ENCODE peak calls at places on chromosomes 16 and 17, in nine cellular contexts. B is cardiac fibroblast, N is glutamatergic neuron, O is IMR-90, E is RWPE1, G is mammary epithelial cell, S is fibroblast of mammary gland, W is tibial artery, J is upper lobe of right lung. M is an unnamed sample.

GRCh38 chr17:37717627-37718382 is 27.1 kb downstream of the HNF1B start:
- DNase-seq in B (no peak), N (no peak), O (no peak), E (no peak), G (no peak), S (no peak), W (no peak), J (peak), M (no peak)

GRCh38 chr16:64437706-64438329 is 684.0 kb downstream of the CDH11 start:
- DNase-seq in B (no peak), N (no peak), O (no peak), E (no peak), G (no peak), S (no peak), W (no peak), J (no peak), M (no peak)

GRCh38 chr16:10992112-10992511 is 47.7 kb downstream of the CLEC16A start:
- DNase-seq in B (no peak), N (no peak), O (peak), E (no peak), G (no peak), S (peak), W (no peak), J (no peak), M (no peak)

GRCh38 chr16:78122774-78123315 is 23.4 kb downstream of the WWOX start:
- DNase-seq in B (peak), N (no peak), O (peak), E (peak), G (peak), S (peak), W (no peak), J (no peak), M (no peak)

GRCh38 chr16:26391833-26392232 is 674.9 kb upstream of the C16orf82 start:
- DNase-seq in B (no peak), N (no peak), O (no peak), E (no peak), G (no peak), S (no peak), W (no peak), J (no peak), M (no peak)

GRCh38 chr17:66712453-66712852 is 122.5 kb upstream of the CACNG5 start:
- DNase-seq in B (no peak), N (no peak), O (no peak), E (no peak), G (no peak), S (no peak), W (no peak), J (no peak), M (no peak)

GRCh38 chr17:62727916-62728672 is 80.0 kb downstream of the MARCHF10 start:
- DNase-seq in B (no peak), N (peak), O (no peak), E (no peak), G (no peak), S (no peak), W (no peak), J (no peak), M (no peak)

GRCh38 chr17:41800601-41801373 is 11.0 kb downstream of the P3H4 start:
- DNase-seq in B (peak), N (no peak), O (no peak), E (peak), G (peak), S (peak), W (no peak), J (peak), M (peak)

GRCh38 chr17:7136266-7136877 is 21.8 kb upstream of the ASGR2 start:
- DNase-seq in B (peak), N (peak), O (peak), E (peak), G (peak), S (peak), W (peak), J (peak), M (peak)

GRCh38 chr16:695355-696089 is 5.3 kb upstream of the WDR24 start:
- DNase-seq in B (no peak), N (peak), O (no peak), E (peak), G (peak), S (no peak), W (no peak), J (no peak), M (no peak)

GRCh38 chr17:80877095-80877828 is 114.4 kb upstream of the CHMP6 start:
- DNase-seq in B (no peak), N (no peak), O (no peak), E (no peak), G (no peak), S (no peak), W (peak), J (no peak), M (no peak)

GRCh38 chr16:10197003-10197402 is 14.8 kb upstream of the GRIN2A start:
- DNase-seq in B (no peak), N (no peak), O (no peak), E (no peak), G (no peak), S (no peak), W (no peak), J (no peak), M (no peak)

GRCh38 chr17:71260366-71260765 is 860.5 kb upstream of the SOX9 start:
- DNase-seq in B (no peak), N (no peak), O (peak), E (no peak), G (peak), S (peak), W (no peak), J (no peak), M (no peak)

GRCh38 chr16:54846761-54847160 is 83.9 kb upstream of the IRX5 start:
- DNase-seq in B (no peak), N (no peak), O (no peak), E (peak), G (peak), S (no peak), W (no peak), J (no peak), M (no peak)

GRCh38 chr17:77174928-77175720 is 34.4 kb downstream of the SEC14L1 start:
- DNase-seq in B (peak), N (no peak), O (no peak), E (no peak), G (peak), S (no peak), W (no peak), J (no peak), M (no peak)

GRCh38 chr17:12691173-12691572 is 25.5 kb downstream of the MYOCD start:
- DNase-seq in B (peak), N (no peak), O (peak), E (no peak), G (no peak), S (peak), W (peak), J (no peak), M (no peak)

GRCh38 chr17:45073414-45074070 is 12.4 kb downstream of the NMT1 start:
- DNase-seq in B (peak), N (no peak), O (peak), E (no peak), G (no peak), S (peak), W (no peak), J (no peak), M (no peak)

GRCh38 chr16:55623640-55624039 is 32.1 kb upstream of the SLC6A2 start:
- DNase-seq in B (no peak), N (no peak), O (no peak), E (no peak), G (no peak), S (no peak), W (no peak), J (no peak), M (no peak)

GRCh38 chr17:39934324-39934723 is 6.8 kb downstream of the LRRC3C start:
- DNase-seq in B (no peak), N (no peak), O (no peak), E (no peak), G (no peak), S (no peak), W (no peak), J (no peak), M (no peak)

GRCh38 chr17:3683054-3683511 is 12.9 kb downstream of the P2RX5 start:
- DNase-seq in B (no peak), N (peak), O (no peak), E (peak), G (peak), S (peak), W (no peak), J (no peak), M (no peak)
- TF ChIP-seq CTCF in B (peak), N (peak), O (peak), E (peak), G (peak), S (peak), W (peak), J (peak), M (peak)

DNA sequence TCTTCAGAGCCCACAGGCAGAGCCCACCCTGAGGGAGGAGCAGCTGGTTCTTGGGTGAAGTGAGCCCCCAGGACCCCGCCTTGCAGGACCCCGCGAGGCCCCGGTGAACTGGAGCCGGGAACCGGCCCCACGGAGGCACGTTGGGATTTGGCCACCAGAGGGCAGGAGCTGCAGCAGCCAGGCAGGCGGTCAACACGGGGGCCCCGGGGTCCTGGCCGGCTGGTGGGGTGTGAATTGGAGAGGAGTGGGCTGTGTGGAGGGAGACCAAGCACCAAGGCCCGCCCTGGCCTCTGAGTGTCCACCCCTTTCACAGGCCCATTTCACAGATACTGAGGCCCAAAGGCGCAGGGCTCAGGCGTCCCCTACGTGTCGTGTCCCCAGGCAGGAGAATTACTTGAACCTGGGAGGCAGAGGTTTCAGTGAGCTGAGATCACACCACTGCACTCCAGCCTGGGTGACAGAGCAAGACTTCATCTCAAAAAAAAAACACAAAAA is 2.2 kb downstream of the DPEP1 start:
- DNase-seq in B (peak), N (peak), O (no peak), E (no peak), G (no peak), S (no peak), W (no peak), J (no peak), M (peak)
- TF ChIP-seq CTCF in B (peak), N (peak), O (peak), E (peak), G (peak), S (peak), W (no peak), J (peak), M (peak)

GRCh38 chr17:46780003-46780373 is 38.5 kb downstream of the WNT3 start:
- DNase-seq in B (no peak), N (no peak), O (no peak), E (no peak), G (no peak), S (no peak), W (no peak), J (no peak), M (no peak)

GRCh38 chr17:46782250-46782953 is 36.1 kb downstream of the WNT3 start:
- DNase-seq in B (no peak), N (no peak), O (no peak), E (peak), G (peak), S (no peak), W (no peak), J (peak), M (no peak)

GRCh38 chr17:46785696-46786095 is 32.8 kb downstream of the WNT3 start:
- DNase-seq in B (no peak), N (no peak), O (no peak), E (no peak), G (no peak), S (no peak), W (no peak), J (no peak), M (no peak)

GRCh38 chr17:46787478-46787877 is 31.0 kb downstream of the WNT3 start:
- DNase-seq in B (no peak), N (no peak), O (no peak), E (no peak), G (no peak), S (no peak), W (no peak), J (no peak), M (no peak)

GRCh38 chr17:46783031-46783593 is 35.4 kb downstream of the WNT3 start:
- DNase-seq in B (no peak), N (no peak), O (no peak), E (no peak), G (no peak), S (no peak), W (no peak), J (no peak), M (no peak)
- TF ChIP-seq CTCF in B (no peak), N (no peak), O (no peak), E (no peak), G (no peak), S (no peak), W (no peak), J (no peak), M (no peak)

GRCh38 chr16:75074415-75074793 is 42.2 kb downstream of the LDHD start:
- DNase-seq in B (no peak), N (no peak), O (no peak), E (no peak), G (no peak), S (no peak), W (no peak), J (no peak), M (no peak)

GRCh38 chr16:75073551-75074414 is 42.8 kb downstream of the LDHD start:
- DNase-seq in B (no peak), N (no peak), O (no peak), E (no peak), G (no peak), S (no peak), W (no peak), J (no peak), M (no peak)

GRCh38 chr16:75071621-75072020 is 45.0 kb downstream of the LDHD start:
- DNase-seq in B (no peak), N (no peak), O (no peak), E (no peak), G (no peak), S (no peak), W (no peak), J (no peak), M (no peak)

GRCh38 chr16:75070055-75070841 is 46.3 kb downstream of the LDHD start:
- DNase-seq in B (no peak), N (peak), O (no peak), E (no peak), G (no peak), S (no peak), W (no peak), J (no peak), M (no peak)

GRCh38 chr16:75072239-75072947 is 44.2 kb downstream of the LDHD start:
- DNase-seq in B (no peak), N (no peak), O (no peak), E (no peak), G (no peak), S (no peak), W (no peak), J (no peak), M (no peak)
- TF ChIP-seq CTCF in B (no peak), N (no peak), O (no peak), E (no peak), G (no peak), S (no peak), W (no peak), J (no peak), M (no peak)

DNA sequence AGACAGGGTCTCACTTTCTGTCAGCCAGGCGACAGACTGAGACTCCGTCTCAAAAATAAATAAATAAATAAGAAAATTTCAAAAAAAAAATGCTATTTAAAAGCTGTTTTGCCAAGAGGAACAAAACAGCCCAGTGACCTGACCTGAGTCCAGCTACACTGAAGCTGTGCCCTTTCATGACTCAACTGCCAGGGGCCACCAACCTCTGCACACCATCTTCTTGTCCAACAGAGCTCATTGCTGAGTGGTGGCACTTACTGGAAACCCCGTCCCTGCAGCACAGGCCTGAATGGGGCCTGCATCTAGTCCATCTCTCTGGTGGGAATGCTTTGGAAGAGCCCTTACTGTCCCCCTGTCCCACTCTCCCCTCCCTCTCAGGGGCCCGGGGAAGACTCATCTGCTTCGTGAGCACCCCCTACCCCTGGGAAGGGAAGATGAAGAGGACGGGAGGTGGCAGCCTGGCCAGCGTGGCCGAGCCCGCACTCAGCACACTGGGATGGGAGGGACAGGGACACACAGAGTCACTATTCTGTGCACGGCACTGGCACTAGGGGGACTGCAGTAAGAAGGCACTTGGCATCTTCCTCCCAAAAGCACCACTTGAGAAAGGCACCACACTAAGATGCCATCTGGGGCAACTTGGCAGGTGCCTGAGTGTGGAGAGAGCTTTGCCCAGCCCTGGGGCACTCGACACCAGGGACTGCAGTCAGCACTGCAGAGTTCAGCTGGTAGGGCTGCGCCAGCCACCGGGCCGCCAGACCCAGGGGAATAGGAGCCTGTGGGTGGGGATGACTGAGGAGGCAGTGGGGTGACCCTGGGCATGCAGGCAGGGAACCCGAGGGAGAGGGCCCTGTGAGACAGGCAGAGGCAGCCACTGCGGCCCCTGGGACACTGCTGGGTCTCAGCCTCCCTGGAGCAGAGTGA is 13.5 kb downstream of the FBXO31 start:
- DNase-seq in B (no peak), N (no peak), O (no peak), E (no peak), G (no peak), S (no peak), W (no peak), J (no peak), M (no peak)
- TF ChIP-seq CTCF in B (no peak), N (no peak), O (no peak), E (no peak), G (no peak), S (no peak), W (no peak), J (no peak), M (no peak)

DNA sequence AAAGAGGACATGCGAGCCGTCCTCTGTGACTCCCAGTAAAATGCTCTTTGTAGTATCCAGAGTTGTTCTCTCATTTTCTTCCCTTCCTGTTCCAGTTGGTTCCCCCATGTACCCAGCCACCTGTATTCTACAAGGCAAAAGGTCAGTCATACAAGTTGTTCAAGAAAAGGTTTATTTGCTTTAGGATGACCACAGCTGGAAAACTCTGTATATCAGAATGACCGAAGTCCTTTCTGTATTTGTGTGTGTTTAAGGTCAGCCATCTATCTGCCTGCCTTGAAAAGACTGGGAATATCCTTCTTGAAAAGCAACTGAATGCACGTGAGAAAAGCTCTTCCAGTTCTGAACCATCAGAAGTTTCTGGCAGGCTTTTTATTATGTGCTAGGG is 8.4 kb downstream of the CCL16 start:
- DNase-seq in B (no peak), N (no peak), O (no peak), E (no peak), G (no peak), S (no peak), W (no peak), J (no peak), M (no peak)
- TF ChIP-seq CTCF in B (no peak), N (no peak), O (no peak), E (no peak), G (no peak), S (no peak), W (no peak), J (no peak), M (no peak)

GRCh38 chr17:58193641-58194259 is 1.2 kb downstream of the EPX start:
- DNase-seq in B (no peak), N (no peak), O (no peak), E (no peak), G (no peak), S (no peak), W (no peak), J (no peak), M (no peak)
- TF ChIP-seq CTCF in B (no peak), N (no peak), O (no peak), E (no peak), G (no peak), S (no peak), W (no peak), J (no peak), M (no peak)

M was measured in progenitor cell of endocrine pancreas.